ENCODE peak calls at places on chromosome 1, in nine cellular contexts. One of them, this sample, is unnamed.
A peak's percentile ranks its signal among the peaks of the same experiment; 100 is the strongest.

GRCh38 chr1:9448132-9449105 is 90.8 kb upstream of the SLC25A33 start:
- DNase-seq in esophagus muscularis mucosa: no peak
- DNase-seq in heart left ventricle: no peak
- DNase-seq in H1: no peak
- DNase-seq in A549: no peak
- DNase-seq in transverse colon: no peak
- DNase-seq in prostate gland: no peak
- DNase-seq in stomach: no peak
- DNase-seq in adrenal gland: no peak
- DNase-seq in this sample: no peak

GRCh38 chr1:17624540-17625256 is 85.2 kb downstream of the ARHGEF10L start:
- DNase-seq in esophagus muscularis mucosa: no peak
- DNase-seq in H1: no peak
- DNase-seq in transverse colon: no peak
- DNase-seq in adrenal gland: peak; percentile 75
- DNase-seq in stomach: peak; percentile 55
- DNase-seq in heart left ventricle: peak; percentile 67
- DNase-seq in prostate gland: peak; percentile 21
- DNase-seq in A549: peak; percentile 20
- DNase-seq in this sample: no peak

GRCh38 chr1:3036646-3037280 is 15.5 kb downstream of the ACTRT2 start:
- DNase-seq in A549: no peak
- DNase-seq in stomach: no peak
- DNase-seq in esophagus muscularis mucosa: no peak
- DNase-seq in prostate gland: no peak
- DNase-seq in H1: no peak
- DNase-seq in adrenal gland: no peak
- DNase-seq in transverse colon: no peak
- DNase-seq in heart left ventricle: peak; percentile 7
- DNase-seq in this sample: no peak

GRCh38 chr1:248841702-248842395 is 3.8 kb downstream of the ZNF672 start:
- DNase-seq in H1: no peak
- DNase-seq in transverse colon: peak; percentile 44
- DNase-seq in stomach: no peak
- DNase-seq in adrenal gland: peak; percentile 54
- DNase-seq in heart left ventricle: peak; percentile 52
- DNase-seq in esophagus muscularis mucosa: no peak
- DNase-seq in A549: no peak
- DNase-seq in prostate gland: no peak
- DNase-seq in this sample: no peak

GRCh38 chr1:47482783-47483182 is 44.9 kb downstream of the FOXD2 start:
- DNase-seq in esophagus muscularis mucosa: no peak
- DNase-seq in prostate gland: no peak
- DNase-seq in transverse colon: no peak
- DNase-seq in A549: no peak
- DNase-seq in adrenal gland: no peak
- DNase-seq in heart left ventricle: no peak
- DNase-seq in stomach: no peak
- DNase-seq in H1: no peak
- DNase-seq in this sample: no peak

GRCh38 chr1:235557495-235557894 is 53.2 kb upstream of the B3GALNT2 start:
- DNase-seq in transverse colon: no peak
- DNase-seq in adrenal gland: no peak
- DNase-seq in H1: no peak
- DNase-seq in prostate gland: no peak
- DNase-seq in stomach: no peak
- DNase-seq in esophagus muscularis mucosa: no peak
- DNase-seq in heart left ventricle: no peak
- DNase-seq in A549: no peak
- DNase-seq in this sample: no peak

GRCh38 chr1:22105611-22106207 is 37.2 kb downstream of the WNT4 start:
- DNase-seq in H1: no peak
- DNase-seq in stomach: no peak
- DNase-seq in heart left ventricle: no peak
- DNase-seq in transverse colon: no peak
- DNase-seq in A549: peak; percentile 38
- DNase-seq in prostate gland: peak; percentile 47
- DNase-seq in esophagus muscularis mucosa: no peak
- DNase-seq in adrenal gland: no peak
- DNase-seq in this sample: no peak

GRCh38 chr1:198024782-198025181 is 107.6 kb downstream of the LHX9 start:
- DNase-seq in adrenal gland: no peak
- DNase-seq in H1: no peak
- DNase-seq in heart left ventricle: no peak
- DNase-seq in A549: no peak
- DNase-seq in esophagus muscularis mucosa: no peak
- DNase-seq in prostate gland: no peak
- DNase-seq in stomach: no peak
- DNase-seq in transverse colon: no peak
- DNase-seq in this sample: no peak

GRCh38 chr1:189211742-189212141 is 1265.9 kb downstream of the BRINP3 start:
- DNase-seq in H1: no peak
- DNase-seq in transverse colon: no peak
- DNase-seq in A549: no peak
- DNase-seq in esophagus muscularis mucosa: no peak
- DNase-seq in adrenal gland: no peak
- DNase-seq in prostate gland: no peak
- DNase-seq in stomach: no peak
- DNase-seq in heart left ventricle: no peak
- DNase-seq in this sample: no peak

GRCh38 chr1:202143768-202144509 is 598 bp downstream of the ARL8A start:
- DNase-seq in stomach: no peak
- DNase-seq in heart left ventricle: peak; percentile 58
- DNase-seq in A549: peak; percentile 35
- DNase-seq in esophagus muscularis mucosa: no peak
- DNase-seq in adrenal gland: peak; percentile 61
- DNase-seq in H1: no peak
- DNase-seq in prostate gland: no peak
- DNase-seq in transverse colon: peak; percentile 36
- DNase-seq in this sample: no peak

GRCh38 chr1:26747048-26747447 is 40.7 kb upstream of the PIGV start:
- DNase-seq in H1: no peak
- DNase-seq in A549: no peak
- DNase-seq in transverse colon: no peak
- DNase-seq in heart left ventricle: no peak
- DNase-seq in esophagus muscularis mucosa: no peak
- DNase-seq in stomach: no peak
- DNase-seq in adrenal gland: no peak
- DNase-seq in prostate gland: no peak
- DNase-seq in this sample: no peak

GRCh38 chr1:26740958-26741357 is 45.1 kb downstream of the ARID1A start:
- DNase-seq in adrenal gland: no peak
- DNase-seq in A549: no peak
- DNase-seq in esophagus muscularis mucosa: no peak
- DNase-seq in H1: no peak
- DNase-seq in transverse colon: no peak
- DNase-seq in prostate gland: no peak
- DNase-seq in heart left ventricle: no peak
- DNase-seq in stomach: no peak
- DNase-seq in this sample: no peak

GRCh38 chr1:26743426-26744059 is 44.2 kb upstream of the PIGV start:
- DNase-seq in esophagus muscularis mucosa: no peak
- DNase-seq in stomach: no peak
- DNase-seq in H1: no peak
- DNase-seq in prostate gland: no peak
- DNase-seq in transverse colon: no peak
- DNase-seq in heart left ventricle: no peak
- DNase-seq in A549: no peak
- DNase-seq in adrenal gland: no peak
- DNase-seq in this sample: no peak

GRCh38 chr1:26745191-26745590 is 42.6 kb upstream of the PIGV start:
- DNase-seq in esophagus muscularis mucosa: no peak
- DNase-seq in stomach: no peak
- DNase-seq in H1: no peak
- DNase-seq in prostate gland: no peak
- DNase-seq in heart left ventricle: no peak
- DNase-seq in transverse colon: no peak
- DNase-seq in adrenal gland: no peak
- DNase-seq in A549: no peak
- DNase-seq in this sample: no peak

DNA sequence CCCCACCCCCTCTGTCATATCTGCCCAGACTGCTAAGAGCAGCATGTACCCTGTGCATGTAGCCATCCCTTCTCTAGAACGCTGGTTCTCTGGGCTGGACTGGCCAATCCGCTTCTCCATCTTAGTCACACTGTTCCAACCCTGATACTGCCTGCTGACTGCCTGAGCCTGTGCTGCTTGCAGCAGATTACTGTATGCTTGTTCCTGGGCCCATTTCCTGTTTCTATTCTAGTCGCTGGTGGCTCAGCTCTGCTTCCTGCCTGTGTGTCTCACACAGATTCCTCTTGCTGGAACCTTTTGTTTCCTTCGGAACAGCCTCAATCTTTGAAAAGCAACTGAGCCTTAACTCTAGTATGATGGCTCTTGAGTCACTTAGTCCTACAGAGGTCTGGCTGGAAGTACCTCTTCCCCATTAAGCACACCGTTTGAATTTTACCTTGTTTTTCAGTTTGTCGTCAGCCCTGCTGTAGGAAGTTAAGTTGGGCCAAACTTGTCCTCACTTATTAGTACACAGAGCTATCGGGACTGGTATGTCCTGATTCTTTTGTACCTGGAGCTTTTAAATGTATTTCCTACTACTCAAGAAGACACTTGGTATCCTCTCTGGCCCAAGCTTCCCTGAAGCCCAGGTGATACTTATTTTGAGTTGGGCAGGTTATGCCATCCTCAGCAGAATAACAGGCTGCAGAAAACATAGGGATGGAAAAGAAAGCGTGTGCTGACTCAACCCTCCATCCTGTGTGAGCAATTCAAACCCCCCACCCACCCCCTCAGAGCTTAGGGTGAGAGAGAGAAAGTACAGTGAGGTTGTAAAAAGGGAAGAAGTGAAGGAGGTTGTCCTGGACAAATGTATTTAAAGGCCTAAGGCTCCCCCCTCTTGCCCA is 43.4 kb upstream of the PIGV start:
- DNase-seq in H1: no peak
- DNase-seq in prostate gland: peak; percentile 37
- DNase-seq in A549: no peak
- DNase-seq in heart left ventricle: peak; percentile 87
- DNase-seq in transverse colon: peak; percentile 81
- DNase-seq in adrenal gland: peak; percentile 79
- DNase-seq in esophagus muscularis mucosa: no peak
- DNase-seq in stomach: peak; percentile 69
- DNase-seq in this sample: peak; percentile 47
- TF ChIP-seq POLR2A in H1: no peak
- TF ChIP-seq POLR2A in prostate gland: no peak
- TF ChIP-seq POLR2A in A549: no peak
- TF ChIP-seq POLR2A in heart left ventricle: no peak
- TF ChIP-seq POLR2A in transverse colon: no peak
- TF ChIP-seq POLR2A in adrenal gland: no peak
- TF ChIP-seq POLR2A in esophagus muscularis mucosa: no peak
- TF ChIP-seq POLR2A in stomach: no peak
- TF ChIP-seq POLR2A in this sample: no peak

GRCh38 chr1:10712568-10712967 is 83.9 kb downstream of the CASZ1 start:
- DNase-seq in adrenal gland: no peak
- DNase-seq in esophagus muscularis mucosa: no peak
- DNase-seq in stomach: no peak
- DNase-seq in prostate gland: no peak
- DNase-seq in heart left ventricle: no peak
- DNase-seq in A549: no peak
- DNase-seq in H1: no peak
- DNase-seq in transverse colon: no peak
- DNase-seq in this sample: no peak
- H3K4me1 ChIP-seq in adrenal gland: no peaks in the 10 kb centered on the region
- H3K4me1 ChIP-seq in esophagus muscularis mucosa: peaks cover 38% of the 10 kb centered on the region
- H3K4me1 ChIP-seq in stomach: peaks cover 61% of the 10 kb centered on the region
- H3K4me1 ChIP-seq in prostate gland: peaks cover 8% of the 10 kb centered on the region
- H3K4me1 ChIP-seq in heart left ventricle: peaks cover 62% of the 10 kb centered on the region
- H3K4me1 ChIP-seq in A549: peaks cover 4% of the 10 kb centered on the region
- H3K4me1 ChIP-seq in H1: no peaks in the 10 kb centered on the region
- H3K4me1 ChIP-seq in transverse colon: peaks cover 7% of the 10 kb centered on the region
- H3K4me1 ChIP-seq in this sample: no peaks in the 10 kb centered on the region

GRCh38 chr1:48851638-48852037 is 74.9 kb upstream of the BEND5 start:
- DNase-seq in H1: no peak
- DNase-seq in A549: no peak
- DNase-seq in prostate gland: no peak
- DNase-seq in adrenal gland: no peak
- DNase-seq in heart left ventricle: no peak
- DNase-seq in esophagus muscularis mucosa: no peak
- DNase-seq in stomach: no peak
- DNase-seq in transverse colon: no peak
- DNase-seq in this sample: no peak
- H3K4me3 ChIP-seq in H1: no peak overlapping the region
- H3K4me3 ChIP-seq in A549: no peak overlapping the region
- H3K4me3 ChIP-seq in prostate gland: no peak overlapping the region
- H3K4me3 ChIP-seq in adrenal gland: no peak overlapping the region
- H3K4me3 ChIP-seq in heart left ventricle: no peak overlapping the region
- H3K4me3 ChIP-seq in esophagus muscularis mucosa: no peak overlapping the region
- H3K4me3 ChIP-seq in stomach: no peak overlapping the region
- H3K4me3 ChIP-seq in transverse colon: no peak overlapping the region
- H3K4me3 ChIP-seq in this sample: no peak overlapping the region

GRCh38 chr1:161159087-161159914 is at the start of gene USP21:
- DNase-seq in stomach: peak; percentile 94
- DNase-seq in esophagus muscularis mucosa: peak; percentile 98
- DNase-seq in prostate gland: peak; percentile 91
- DNase-seq in A549: peak; percentile 98
- DNase-seq in transverse colon: peak; percentile 94
- DNase-seq in adrenal gland: peak; percentile 90
- DNase-seq in heart left ventricle: peak; percentile 95
- DNase-seq in H1: peak; percentile 77
- DNase-seq in this sample: peak; percentile 44
- TF ChIP-seq POLR2A in stomach: no peak
- TF ChIP-seq POLR2A in esophagus muscularis mucosa: no peak
- TF ChIP-seq POLR2A in prostate gland: peak; percentile 63
- TF ChIP-seq POLR2A in A549: peak; percentile 64
- TF ChIP-seq POLR2A in transverse colon: peak; percentile 73
- TF ChIP-seq POLR2A in adrenal gland: peak; percentile 42
- TF ChIP-seq POLR2A in heart left ventricle: no peak
- TF ChIP-seq POLR2A in H1: no peak
- TF ChIP-seq POLR2A in this sample: no peak

GRCh38 chr1:51290489-51290847 is 39.9 kb downstream of the TTC39A start:
- DNase-seq in prostate gland: no peak
- DNase-seq in adrenal gland: no peak
- DNase-seq in transverse colon: no peak
- DNase-seq in stomach: peak; percentile 1
- DNase-seq in esophagus muscularis mucosa: no peak
- DNase-seq in A549: no peak
- DNase-seq in heart left ventricle: no peak
- DNase-seq in H1: no peak
- DNase-seq in this sample: no peak
- H3K4me1 ChIP-seq in prostate gland: no peaks in the 10 kb centered on the region
- H3K4me1 ChIP-seq in adrenal gland: peaks cover 12% of the 10 kb centered on the region
- H3K4me1 ChIP-seq in transverse colon: no peaks in the 10 kb centered on the region
- H3K4me1 ChIP-seq in stomach: peaks cover 5% of the 10 kb centered on the region
- H3K4me1 ChIP-seq in esophagus muscularis mucosa: no peaks in the 10 kb centered on the region
- H3K4me1 ChIP-seq in A549: no peaks in the 10 kb centered on the region
- H3K4me1 ChIP-seq in heart left ventricle: no peaks in the 10 kb centered on the region
- H3K4me1 ChIP-seq in H1: no peaks in the 10 kb centered on the region
- H3K4me1 ChIP-seq in this sample: no peaks in the 10 kb centered on the region

DNA sequence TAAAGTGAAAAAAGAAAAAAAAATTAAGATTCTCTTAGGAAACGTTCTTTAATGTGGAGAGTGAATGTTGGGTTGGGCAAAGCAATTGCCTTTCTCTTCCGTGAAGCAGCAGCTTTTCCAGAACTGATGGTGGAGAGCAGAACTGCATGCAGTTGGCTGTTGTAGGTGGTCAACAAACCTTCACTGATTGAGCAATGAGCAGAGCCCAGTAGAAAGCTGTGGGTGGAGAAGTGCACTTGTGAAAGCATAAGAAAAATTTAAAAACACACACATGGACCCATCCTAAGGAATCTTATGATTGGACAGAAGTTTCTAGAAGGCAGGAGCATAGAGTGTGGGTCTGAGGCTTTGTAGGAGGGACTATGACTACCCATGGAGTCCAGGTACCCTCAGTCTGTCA is 4.5 kb downstream of the PRELP start:
- DNase-seq in A549: no peak
- DNase-seq in stomach: no peak
- DNase-seq in esophagus muscularis mucosa: no peak
- DNase-seq in heart left ventricle: no peak
- DNase-seq in transverse colon: no peak
- DNase-seq in adrenal gland: no peak
- DNase-seq in H1: no peak
- DNase-seq in prostate gland: no peak
- DNase-seq in this sample: no peak
- H3K4me3 ChIP-seq in A549: no peak overlapping the region
- H3K4me3 ChIP-seq in stomach: no peak overlapping the region
- H3K4me3 ChIP-seq in esophagus muscularis mucosa: peak overlapping the region; percentile 66
- H3K4me3 ChIP-seq in heart left ventricle: peak overlapping the region; percentile 46
- H3K4me3 ChIP-seq in transverse colon: no peak overlapping the region
- H3K4me3 ChIP-seq in adrenal gland: no peak overlapping the region
- H3K4me3 ChIP-seq in H1: no peak overlapping the region
- H3K4me3 ChIP-seq in prostate gland: no peak overlapping the region
- H3K4me3 ChIP-seq in this sample: no peak overlapping the region

This sample was measured in esophagus squamous epithelium.